ENCODE peak calls at places on chromosomes 2 and 18, in four cellular contexts. One of them, this sample, is unnamed. For H3K36me3, the result is how much of the 10 kb centered on the place peaks cover.

GRCh38 chr2:120218181-120218580 is 5.0 kb downstream of the TMEM185B start:
- DNase-seq in K562: no peak
- DNase-seq in fibroblast of lung: no peak
- DNase-seq in MM.1S: no peak
- DNase-seq in this sample: no peak

GRCh38 chr2:16032282-16033031 is 92.1 kb downstream of the MYCN start:
- DNase-seq in K562: no peak
- DNase-seq in fibroblast of lung: no peak
- DNase-seq in MM.1S: no peak
- DNase-seq in this sample: no peak

GRCh38 chr2:128235581-128235980 is 83.1 kb downstream of the HS6ST1 start:
- DNase-seq in K562: no peak
- DNase-seq in fibroblast of lung: no peak
- DNase-seq in MM.1S: no peak
- DNase-seq in this sample: no peak

GRCh38 chr2:162435676-162436075 is 91.7 kb downstream of the GCA start:
- DNase-seq in K562: no peak
- DNase-seq in fibroblast of lung: no peak
- DNase-seq in MM.1S: no peak
- DNase-seq in this sample: no peak

GRCh38 chr2:196170202-196170680 is 1.1 kb downstream of the STK17B start:
- DNase-seq in K562: peak
- DNase-seq in fibroblast of lung: peak
- DNase-seq in MM.1S: peak
- DNase-seq in this sample: no peak

GRCh38 chr2:5729426-5729825 is 37.2 kb downstream of the SOX11 start:
- DNase-seq in K562: no peak
- DNase-seq in fibroblast of lung: no peak
- DNase-seq in MM.1S: no peak
- DNase-seq in this sample: no peak

GRCh38 chr18:9474103-9474982 is 970 bp upstream of the RALBP1 start:
- DNase-seq in K562: peak
- DNase-seq in fibroblast of lung: no peak
- DNase-seq in MM.1S: no peak
- DNase-seq in this sample: no peak

GRCh38 chr2:191845248-191845715 is 1.6 kb downstream of the CAVIN2 start:
- DNase-seq in K562: peak
- DNase-seq in fibroblast of lung: peak
- DNase-seq in MM.1S: no peak
- DNase-seq in this sample: no peak

GRCh38 chr18:49865401-49865800 is 52.1 kb upstream of the ACAA2 start:
- DNase-seq in K562: no peak
- DNase-seq in fibroblast of lung: no peak
- DNase-seq in MM.1S: peak
- DNase-seq in this sample: no peak

GRCh38 chr18:58671941-58672565 is 788 bp downstream of the MALT1 start:
- DNase-seq in K562: peak
- DNase-seq in fibroblast of lung: peak
- DNase-seq in MM.1S: peak
- DNase-seq in this sample: no peak

DNA sequence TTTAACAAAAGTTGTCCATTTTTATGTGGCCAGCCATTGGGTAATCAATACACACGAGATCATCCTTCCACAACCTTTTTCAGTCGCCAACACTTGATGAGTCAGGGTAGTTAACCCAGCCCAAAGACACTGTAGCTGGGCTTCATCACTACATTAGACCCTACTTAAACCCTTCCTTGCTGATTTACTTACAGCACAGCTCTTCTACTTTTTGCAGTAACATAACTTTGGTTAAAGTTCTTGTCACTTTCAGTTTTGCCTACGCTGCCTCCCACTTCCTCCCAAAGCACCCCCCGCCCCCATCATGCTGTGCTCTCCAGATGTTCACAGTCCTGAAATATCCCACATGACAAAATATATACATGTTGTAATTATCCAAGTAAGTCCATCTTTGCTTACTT is 103.6 kb downstream of the CDK15 start:
- DNase-seq in K562: no peak
- DNase-seq in fibroblast of lung: peak
- DNase-seq in MM.1S: peak
- DNase-seq in this sample: no peak
- H3K4me3 ChIP-seq in K562: no peak
- H3K4me3 ChIP-seq in fibroblast of lung: peak
- H3K4me3 ChIP-seq in MM.1S: peak
- H3K4me3 ChIP-seq in this sample: no peak

GRCh38 chr18:46158498-46158897 is 54.3 kb downstream of the HAUS1 start:
- DNase-seq in K562: no peak
- DNase-seq in fibroblast of lung: no peak
- DNase-seq in MM.1S: no peak
- DNase-seq in this sample: no peak
- H3K27ac ChIP-seq in K562: no peak
- H3K27ac ChIP-seq in fibroblast of lung: no peak
- H3K27ac ChIP-seq in MM.1S: no peak
- H3K27ac ChIP-seq in this sample: no peak

GRCh38 chr18:23882616-23883276 is 131.8 kb upstream of the TTC39C start:
- DNase-seq in K562: no peak
- DNase-seq in fibroblast of lung: no peak
- DNase-seq in MM.1S: no peak
- DNase-seq in this sample: no peak

GRCh38 chr18:23887035-23887434 is 127.5 kb upstream of the TTC39C start:
- DNase-seq in K562: no peak
- DNase-seq in fibroblast of lung: no peak
- DNase-seq in MM.1S: no peak
- DNase-seq in this sample: no peak

GRCh38 chr18:23885750-23886149 is 128.8 kb upstream of the TTC39C start:
- DNase-seq in K562: no peak
- DNase-seq in fibroblast of lung: no peak
- DNase-seq in MM.1S: no peak
- DNase-seq in this sample: no peak

GRCh38 chr18:23883277-23883790 is 131.2 kb upstream of the TTC39C start:
- DNase-seq in K562: no peak
- DNase-seq in fibroblast of lung: no peak
- DNase-seq in MM.1S: no peak
- DNase-seq in this sample: no peak

GRCh38 chr18:23884712-23885375 is 129.7 kb upstream of the TTC39C start:
- DNase-seq in K562: no peak
- DNase-seq in fibroblast of lung: no peak
- DNase-seq in MM.1S: no peak
- DNase-seq in this sample: no peak
- H3K36me3 ChIP-seq in K562: under half
- H3K36me3 ChIP-seq in fibroblast of lung: under half
- H3K36me3 ChIP-seq in MM.1S: under half
- H3K36me3 ChIP-seq in this sample: under half

DNA sequence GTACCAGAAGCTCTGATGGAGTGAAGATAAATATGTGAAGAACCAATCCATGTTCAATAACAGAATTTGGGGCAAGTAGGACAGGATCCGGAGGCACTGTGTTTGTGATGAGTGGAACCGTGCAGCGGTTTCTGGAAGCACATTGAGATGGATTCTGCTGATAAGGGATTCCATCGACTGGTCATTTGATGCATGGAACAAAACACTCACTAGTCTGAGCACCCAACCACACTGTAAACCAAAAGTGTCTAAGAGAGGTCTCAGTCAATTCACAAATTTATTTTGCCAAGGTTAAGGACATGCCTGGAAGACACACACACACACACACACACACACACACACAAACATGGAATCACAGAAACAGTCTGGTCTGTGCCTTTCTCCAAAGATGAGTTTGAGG is 459.5 kb downstream of the FBXO15 start:
- DNase-seq in K562: no peak
- DNase-seq in fibroblast of lung: no peak
- DNase-seq in MM.1S: no peak
- DNase-seq in this sample: no peak
- H3K4me3 ChIP-seq in K562: no peak
- H3K4me3 ChIP-seq in fibroblast of lung: no peak
- H3K4me3 ChIP-seq in MM.1S: no peak
- H3K4me3 ChIP-seq in this sample: no peak

DNA sequence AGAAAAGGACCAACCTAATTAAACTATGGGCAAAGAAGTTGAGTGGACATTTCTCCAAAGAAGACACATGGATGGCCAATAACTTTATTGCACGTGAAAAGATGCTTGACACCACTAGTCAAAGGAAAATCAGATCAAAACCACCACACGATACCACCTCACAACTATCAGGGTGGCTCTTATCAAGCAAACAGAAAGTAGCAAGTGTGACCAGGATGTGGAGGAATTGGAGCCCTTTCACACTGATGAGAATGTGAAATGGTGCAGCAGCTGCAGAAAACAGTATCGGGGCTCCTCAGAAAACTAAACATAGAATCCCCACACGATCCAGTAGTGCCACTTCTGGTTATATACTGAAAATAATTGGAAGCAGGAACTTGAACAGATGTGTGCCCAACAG is 72.2 kb upstream of the ALKAL2 start:
- DNase-seq in K562: no peak
- DNase-seq in fibroblast of lung: no peak
- DNase-seq in MM.1S: no peak
- DNase-seq in this sample: no peak
- H3K27ac ChIP-seq in K562: no peak
- H3K27ac ChIP-seq in fibroblast of lung: no peak
- H3K27ac ChIP-seq in MM.1S: no peak
- H3K27ac ChIP-seq in this sample: no peak

GRCh38 chr2:239186516-239186915 is 214.3 kb downstream of the HDAC4 start:
- DNase-seq in K562: no peak
- DNase-seq in fibroblast of lung: no peak
- DNase-seq in MM.1S: no peak
- DNase-seq in this sample: no peak
- H3K36me3 ChIP-seq in K562: under half
- H3K36me3 ChIP-seq in fibroblast of lung: under half
- H3K36me3 ChIP-seq in MM.1S: under half
- H3K36me3 ChIP-seq in this sample: under half

DNA sequence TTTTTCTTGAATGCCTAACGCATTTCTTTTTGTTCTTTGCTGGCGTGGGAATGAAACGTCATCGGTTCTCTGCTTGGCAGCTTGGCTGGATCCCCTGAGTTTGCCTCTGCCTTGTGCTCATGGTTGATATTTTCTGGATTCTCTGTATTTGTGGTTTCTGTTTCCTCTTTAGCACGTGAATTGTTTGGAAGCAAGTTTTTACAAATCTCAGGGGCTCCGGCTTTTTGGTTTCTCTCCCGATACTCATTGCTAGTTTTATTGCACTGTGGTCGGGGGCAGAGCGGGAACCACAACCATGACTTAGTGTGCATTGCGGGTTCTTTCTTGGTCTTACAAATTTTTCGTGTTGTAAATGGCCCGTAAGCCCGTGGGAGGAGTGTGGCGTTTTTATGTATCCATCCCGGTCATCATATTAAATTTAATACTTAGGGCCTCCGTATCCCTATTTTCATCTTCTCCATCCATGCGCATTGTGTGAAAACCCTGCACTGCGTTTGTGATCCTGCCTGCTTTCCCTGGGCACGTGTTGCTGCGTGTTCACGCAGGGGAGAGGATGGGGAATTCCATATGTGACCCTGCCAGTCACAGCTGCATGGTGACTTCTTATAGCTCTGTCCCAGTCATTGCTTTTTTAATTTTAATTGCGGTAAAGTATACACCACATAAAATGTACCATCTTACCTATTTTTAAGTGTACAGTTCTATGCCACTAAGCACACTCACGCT is 9.4 kb downstream of the RAMP1 start:
- DNase-seq in K562: no peak
- DNase-seq in fibroblast of lung: peak
- DNase-seq in MM.1S: no peak
- DNase-seq in this sample: no peak
- H3K4me3 ChIP-seq in K562: no peak
- H3K4me3 ChIP-seq in fibroblast of lung: no peak
- H3K4me3 ChIP-seq in MM.1S: no peak
- H3K4me3 ChIP-seq in this sample: no peak

This sample was measured in iPS DF 6.9.